ENCODE peak calls at places on chromosome 13, in six cellular contexts. J is right lobe of liver, E is suprapubic skin, K is NB4, X is HCT116, Y is spleen. I is an unnamed sample.
A peak's percentile ranks its signal among the peaks of the same experiment; 100 is the strongest.

GRCh38 chr13:48497669-48498068 is 35.2 kb downstream of the RCBTB2 start:
- DNase-seq in J (no peak), E (no peak), K (no peak), X (no peak), Y (no peak), I (no peak)

GRCh38 chr13:35160921-35161320 is 218.9 kb downstream of the NBEA start:
- DNase-seq in J (no peak), E (no peak), K (no peak), X (no peak), Y (no peak), I (no peak)

GRCh38 chr13:46617885-46618284 is 64.9 kb downstream of the LRCH1 start:
- DNase-seq in J (no peak), E (no peak), K (no peak), X (no peak), Y (no peak), I (no peak)

GRCh38 chr13:59856281-59856810 is 307.4 kb downstream of the DIAPH3 start:
- DNase-seq in J (no peak), E (no peak), K (no peak), X (no peak), Y (no peak), I (no peak)

GRCh38 chr13:40200273-40200978 is 466.0 kb downstream of the FOXO1 start:
- DNase-seq in J (no peak), E (no peak), K (no peak), X (no peak), Y (no peak), I (no peak)

GRCh38 chr13:26011996-26012688 is 39.7 kb downstream of the SHISA2 start:
- DNase-seq in J (no peak), E (no peak), K (no peak), X (no peak), Y (peak; percentile 82), I (no peak)

GRCh38 chr13:21979156-21979819 is 308.4 kb downstream of the FGF9 start:
- DNase-seq in J (no peak), E (no peak), K (peak; percentile 37), X (no peak), Y (no peak), I (no peak)

GRCh38 chr13:46712524-46712923 is 84.4 kb downstream of the ESD start:
- DNase-seq in J (no peak), E (no peak), K (no peak), X (no peak), Y (no peak), I (no peak)

GRCh38 chr13:76937416-76937815 is 10.9 kb upstream of the ACOD1 start:
- DNase-seq in J (no peak), E (no peak), K (no peak), X (peak; percentile 3), Y (no peak), I (no peak)

GRCh38 chr13:48818495-48818961 is 157.2 kb upstream of the FNDC3A start:
- DNase-seq in J (no peak), E (no peak), K (no peak), X (no peak), Y (no peak), I (no peak)

GRCh38 chr13:46170268-46170667 is 11.7 kb downstream of the LCP1 start:
- DNase-seq in J (no peak), E (no peak), K (peak; percentile 32), X (no peak), Y (no peak), I (no peak)

GRCh38 chr13:95494082-95494681 is 58.3 kb upstream of the CLDN10 start:
- DNase-seq in J (no peak), E (no peak), K (peak; percentile 72), X (peak; percentile 62), Y (no peak), I (no peak)

GRCh38 chr13:23899555-23899954 is 2.3 kb upstream of the C1QTNF9B start:
- DNase-seq in J (no peak), E (no peak), K (peak; percentile 20), X (no peak), Y (no peak), I (no peak)

GRCh38 chr13:67134322-67135129 is 95.6 kb downstream of the PCDH9 start:
- DNase-seq in J (no peak), E (no peak), K (no peak), X (no peak), Y (no peak), I (no peak)

GRCh38 chr13:70191034-70191433 is 82.8 kb upstream of the KLHL1 start:
- DNase-seq in J (no peak), E (no peak), K (no peak), X (no peak), Y (no peak), I (no peak)

GRCh38 chr13:66803759-66804456 is 426.2 kb downstream of the PCDH9 start:
- DNase-seq in J (no peak), E (no peak), K (no peak), X (no peak), Y (no peak), I (no peak)

GRCh38 chr13:40016953-40017660 is 361.6 kb downstream of the COG6 start:
- DNase-seq in J (no peak), E (no peak), K (no peak), X (no peak), Y (no peak), I (no peak)

GRCh38 chr13:27339299-27339698 is 68.7 kb downstream of the RASL11A start:
- DNase-seq in J (no peak), E (no peak), K (peak; percentile 77), X (peak; percentile 78), Y (no peak), I (no peak)

GRCh38 chr13:111898956-111899713 is 167.8 kb upstream of the SOX1 start:
- DNase-seq in J (peak; percentile 27), E (no peak), K (no peak), X (no peak), Y (no peak), I (peak; percentile 51)

GRCh38 chr13:90884066-90884465 is 463.4 kb upstream of the MIR17HG start:
- DNase-seq in J (no peak), E (no peak), K (no peak), X (no peak), Y (no peak), I (no peak)

DNA sequence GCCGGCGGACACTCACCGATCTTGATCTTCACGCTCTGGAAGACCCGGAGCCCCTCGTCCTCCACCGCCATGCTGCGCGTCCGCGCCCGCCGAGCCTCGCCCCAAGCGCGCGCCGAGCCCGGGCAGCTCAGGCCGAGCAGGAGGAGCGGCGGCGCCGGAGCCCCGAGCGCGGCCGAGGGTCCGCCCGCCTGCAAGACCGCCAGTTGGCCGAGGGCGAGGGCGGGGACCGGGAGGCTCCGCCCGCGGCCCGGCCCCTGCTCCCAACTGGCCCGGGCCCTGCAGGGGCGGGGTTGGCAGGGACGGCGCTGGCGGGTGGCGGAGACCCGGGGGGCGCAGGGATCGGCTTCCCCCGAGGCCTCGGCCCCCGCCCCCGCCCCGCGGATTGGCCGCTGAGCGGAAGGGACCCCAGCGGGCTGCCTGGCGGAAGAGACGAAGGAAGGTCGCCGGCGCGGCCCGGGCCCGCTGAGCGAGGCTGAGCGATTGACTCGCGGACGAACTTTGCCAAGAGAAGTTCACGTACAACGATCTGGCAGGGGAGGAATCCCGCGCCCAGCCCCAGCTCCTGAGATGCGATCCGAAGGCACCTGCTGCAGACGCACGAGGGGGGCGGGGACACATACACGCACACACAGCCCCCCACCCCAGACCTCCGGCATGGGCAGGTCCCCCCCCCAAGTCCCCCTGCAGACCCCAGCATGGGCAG is at the start of gene RASA3:
- DNase-seq in J (peak; percentile 85), E (peak; percentile 83), K (peak; percentile 94), X (peak; percentile 38), Y (peak; percentile 94), I (peak; percentile 88)
- TF ChIP-seq POLR2A in J (peak; percentile 73), E (no peak), K (peak; percentile 86), X (peak; percentile 39), Y (no peak), I (no peak)

DNA sequence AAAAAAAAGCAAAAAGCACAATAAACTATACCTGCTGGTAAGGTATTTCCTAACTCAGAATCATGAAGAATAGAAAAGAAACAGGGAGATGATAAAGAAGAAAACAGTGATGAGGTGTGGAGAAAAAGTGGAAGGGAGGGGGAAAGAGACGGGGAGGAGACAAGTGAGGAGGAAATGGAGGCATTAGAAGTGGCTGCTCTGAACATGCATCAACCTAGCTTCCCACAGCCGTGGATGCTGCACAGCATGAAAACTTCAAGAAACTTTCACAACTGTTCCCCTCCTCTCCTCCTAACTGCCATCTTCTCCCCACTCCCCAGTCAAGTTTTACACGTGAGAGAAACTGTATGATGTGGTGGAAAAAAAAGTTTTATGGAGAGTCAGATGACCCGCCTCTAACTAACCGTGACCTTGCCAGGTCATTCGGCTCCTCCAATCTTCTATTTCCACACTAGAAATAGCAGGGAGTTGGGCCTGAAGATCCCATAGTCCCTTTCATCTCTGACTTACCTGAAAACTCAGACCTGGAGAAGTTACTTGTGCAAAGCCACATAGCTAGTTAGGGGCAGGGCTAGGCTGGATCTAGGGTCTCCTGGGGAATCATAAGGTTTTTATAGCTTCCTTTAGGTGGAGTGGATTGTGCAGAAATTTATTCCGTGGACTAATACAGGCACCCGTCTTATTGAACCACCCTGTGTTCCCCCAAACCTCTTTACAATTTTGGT is 461.9 kb downstream of the KLF5 start:
- DNase-seq in J (no peak), E (no peak), K (no peak), X (no peak), Y (no peak), I (no peak)
- H3K4me3 ChIP-seq in J (no peak overlapping the region), E (no peak overlapping the region), K (no peak overlapping the region), X (no peak overlapping the region), Y (no peak overlapping the region), I (no peak overlapping the region)

GRCh38 chr13:113838711-113839201 is 25.1 kb downstream of the GAS6 start:
- DNase-seq in J (peak; percentile 67), E (no peak), K (no peak), X (no peak), Y (no peak), I (no peak)

GRCh38 chr13:113839536-113840204 is 24.2 kb downstream of the GAS6 start:
- DNase-seq in J (peak; percentile 92), E (no peak), K (no peak), X (no peak), Y (no peak), I (no peak)

GRCh38 chr13:113835461-113836274 is 28.2 kb downstream of the GAS6 start:
- DNase-seq in J (no peak), E (no peak), K (peak; percentile 58), X (no peak), Y (no peak), I (no peak)

GRCh38 chr13:113836917-113837553 is 26.8 kb downstream of the GAS6 start:
- DNase-seq in J (peak; percentile 70), E (no peak), K (peak; percentile 45), X (peak; percentile 33), Y (no peak), I (peak; percentile 88)

GRCh38 chr13:113837554-113838355 is 26.1 kb downstream of the GAS6 start:
- DNase-seq in J (peak; percentile 90), E (peak; percentile 95), K (peak; percentile 87), X (peak; percentile 67), Y (no peak), I (peak; percentile 98)
- TF ChIP-seq POLR2A in J (peak; percentile 67), E (no peak), K (no peak), X (no peak), Y (no peak), I (no peak)

DNA sequence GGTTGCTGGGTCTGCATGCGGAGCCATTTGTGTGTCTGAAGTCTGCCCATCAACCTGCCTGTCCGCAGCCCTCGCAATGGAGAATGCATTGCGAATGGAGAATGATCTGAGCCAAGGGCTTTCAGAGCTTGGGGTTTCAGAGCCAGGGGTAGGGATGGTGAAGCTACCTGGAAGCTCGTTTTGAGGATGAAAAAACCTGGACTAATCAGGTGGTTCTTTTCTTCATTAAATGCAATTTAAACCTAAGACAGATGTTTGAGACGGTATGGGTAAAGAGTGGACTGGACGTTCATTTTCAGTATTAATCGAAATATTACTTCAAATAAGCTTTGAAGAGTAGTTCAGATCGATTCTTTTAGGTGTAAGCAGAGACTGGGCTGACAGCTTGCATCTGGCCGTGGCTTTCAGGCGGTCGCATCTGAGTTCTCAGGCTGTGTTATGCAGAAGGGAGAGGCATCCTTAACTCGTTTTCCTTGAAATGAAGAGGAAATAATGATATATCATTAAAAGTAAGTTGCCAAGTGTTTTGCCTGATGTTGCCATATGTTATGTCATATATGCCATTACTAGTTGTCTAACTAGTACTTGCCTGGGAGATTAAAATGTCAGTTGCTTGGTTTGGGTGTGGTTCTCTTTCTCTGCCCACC is 801 bp downstream of the MCF2L start:
- DNase-seq in J (no peak), E (no peak), K (no peak), X (no peak), Y (no peak), I (peak; percentile 17)
- H3K4me3 ChIP-seq in J (peak overlapping the region; percentile 54), E (peak overlapping the region; percentile 62), K (no peak overlapping the region), X (peak overlapping the region; percentile 30), Y (peak overlapping the region; percentile 54), I (no peak overlapping the region)